ENCODE peak calls at places on chromosomes 6 and 20, in five cellular contexts. One of them, this sample, is unnamed.

GRCh38 chr20:63073738-63074065 is 66.9 kb upstream of the BHLHE23 start:
- DNase-seq in esophagus squamous epithelium: no peak
- DNase-seq in right lobe of liver: peak
- DNase-seq in IMR-90: no peak
- DNase-seq in HCT116: no peak
- DNase-seq in this sample: no peak

GRCh38 chr20:60921021-60921622 is 330.9 kb upstream of the CDH4 start:
- DNase-seq in right lobe of liver: no peak
- DNase-seq in esophagus squamous epithelium: no peak
- DNase-seq in HCT116: no peak
- DNase-seq in IMR-90: peak
- DNase-seq in this sample: no peak

GRCh38 chr6:5961836-5962235 is 44.9 kb downstream of the NRN1 start:
- DNase-seq in right lobe of liver: no peak
- DNase-seq in HCT116: no peak
- DNase-seq in esophagus squamous epithelium: no peak
- DNase-seq in IMR-90: no peak
- DNase-seq in this sample: no peak

GRCh38 chr20:15289337-15289736 is 951.9 kb upstream of the FLRT3 start:
- DNase-seq in IMR-90: no peak
- DNase-seq in HCT116: no peak
- DNase-seq in right lobe of liver: no peak
- DNase-seq in esophagus squamous epithelium: no peak
- DNase-seq in this sample: no peak

GRCh38 chr6:87909849-87910248 is 137.8 kb upstream of the SPACA1 start:
- DNase-seq in IMR-90: peak
- DNase-seq in esophagus squamous epithelium: no peak
- DNase-seq in right lobe of liver: no peak
- DNase-seq in HCT116: no peak
- DNase-seq in this sample: no peak

GRCh38 chr20:49768204-49769124 is 44.2 kb upstream of the SLC9A8 start:
- DNase-seq in IMR-90: peak
- DNase-seq in HCT116: no peak
- DNase-seq in right lobe of liver: peak
- DNase-seq in esophagus squamous epithelium: no peak
- DNase-seq in this sample: no peak

GRCh38 chr6:147633191-147633590 is 124.7 kb downstream of the SAMD5 start:
- DNase-seq in IMR-90: no peak
- DNase-seq in esophagus squamous epithelium: no peak
- DNase-seq in right lobe of liver: no peak
- DNase-seq in HCT116: no peak
- DNase-seq in this sample: no peak

GRCh38 chr6:112883095-112883494 is 536.0 kb downstream of the RFPL4B start:
- DNase-seq in IMR-90: peak
- DNase-seq in esophagus squamous epithelium: no peak
- DNase-seq in HCT116: no peak
- DNase-seq in right lobe of liver: no peak
- DNase-seq in this sample: no peak

GRCh38 chr20:6502219-6502618 is 265.3 kb upstream of the BMP2 start:
- DNase-seq in HCT116: no peak
- DNase-seq in right lobe of liver: no peak
- DNase-seq in IMR-90: no peak
- DNase-seq in esophagus squamous epithelium: no peak
- DNase-seq in this sample: no peak

GRCh38 chr20:25437153-25437581 is 29.7 kb downstream of the GINS1 start:
- DNase-seq in right lobe of liver: no peak
- DNase-seq in HCT116: no peak
- DNase-seq in IMR-90: peak
- DNase-seq in esophagus squamous epithelium: no peak
- DNase-seq in this sample: no peak

GRCh38 chr20:45124365-45124764 is at the start of gene WFDC12:
- DNase-seq in right lobe of liver: no peak
- DNase-seq in esophagus squamous epithelium: no peak
- DNase-seq in HCT116: no peak
- DNase-seq in IMR-90: no peak
- DNase-seq in this sample: no peak

GRCh38 chr6:128736780-128737179 is 146.2 kb upstream of the LAMA2 start:
- DNase-seq in esophagus squamous epithelium: no peak
- DNase-seq in IMR-90: no peak
- DNase-seq in right lobe of liver: no peak
- DNase-seq in HCT116: no peak
- DNase-seq in this sample: no peak

GRCh38 chr6:72968704-72969103 is 256.6 kb downstream of the KHDC1L start:
- DNase-seq in esophagus squamous epithelium: no peak
- DNase-seq in HCT116: peak
- DNase-seq in IMR-90: peak
- DNase-seq in right lobe of liver: no peak
- DNase-seq in this sample: no peak

GRCh38 chr6:154276810-154277577 is 79.6 kb downstream of the IPCEF1 start:
- DNase-seq in HCT116: peak
- DNase-seq in esophagus squamous epithelium: no peak
- DNase-seq in IMR-90: peak
- DNase-seq in right lobe of liver: no peak
- DNase-seq in this sample: peak

GRCh38 chr20:47571426-47571825 is 69.7 kb downstream of the NCOA3 start:
- DNase-seq in HCT116: no peak
- DNase-seq in IMR-90: no peak
- DNase-seq in right lobe of liver: no peak
- DNase-seq in esophagus squamous epithelium: no peak
- DNase-seq in this sample: no peak

GRCh38 chr6:159959165-159959975 is 9.5 kb upstream of the IGF2R start:
- DNase-seq in right lobe of liver: no peak
- DNase-seq in IMR-90: no peak
- DNase-seq in esophagus squamous epithelium: no peak
- DNase-seq in HCT116: no peak
- DNase-seq in this sample: no peak

GRCh38 chr6:93474733-93475179 is 55.4 kb upstream of the EPHA7 start:
- DNase-seq in esophagus squamous epithelium: no peak
- DNase-seq in HCT116: no peak
- DNase-seq in right lobe of liver: no peak
- DNase-seq in IMR-90: no peak
- DNase-seq in this sample: no peak

GRCh38 chr6:84466521-84466920 is 239.1 kb upstream of the CEP162 start:
- DNase-seq in HCT116: peak
- DNase-seq in right lobe of liver: peak
- DNase-seq in IMR-90: peak
- DNase-seq in esophagus squamous epithelium: no peak
- DNase-seq in this sample: peak

GRCh38 chr20:39910536-39910935 is 778.5 kb downstream of the MAFB start:
- DNase-seq in IMR-90: no peak
- DNase-seq in esophagus squamous epithelium: no peak
- DNase-seq in right lobe of liver: peak
- DNase-seq in HCT116: no peak
- DNase-seq in this sample: no peak

GRCh38 chr6:2957696-2958330 is 13.6 kb downstream of the SERPINB6 start:
- DNase-seq in IMR-90: no peak
- DNase-seq in esophagus squamous epithelium: no peak
- DNase-seq in HCT116: no peak
- DNase-seq in right lobe of liver: no peak
- DNase-seq in this sample: no peak

GRCh38 chr20:38685853-38686473 is 38.3 kb upstream of the SLC32A1 start:
- DNase-seq in IMR-90: peak
- DNase-seq in esophagus squamous epithelium: no peak
- DNase-seq in right lobe of liver: peak
- DNase-seq in HCT116: no peak
- DNase-seq in this sample: peak

GRCh38 chr20:36645998-36646397 is at the start of gene SLA2:
- DNase-seq in IMR-90: no peak
- DNase-seq in right lobe of liver: peak
- DNase-seq in HCT116: no peak
- DNase-seq in esophagus squamous epithelium: no peak
- DNase-seq in this sample: no peak

GRCh38 chr6:3762359-3762758 is 10.8 kb upstream of the PXDC1 start:
- DNase-seq in esophagus squamous epithelium: no peak
- DNase-seq in IMR-90: no peak
- DNase-seq in HCT116: no peak
- DNase-seq in right lobe of liver: no peak
- DNase-seq in this sample: no peak

GRCh38 chr20:45323731-45324130 is 15.6 kb upstream of the MATN4 start:
- DNase-seq in right lobe of liver: no peak
- DNase-seq in HCT116: no peak
- DNase-seq in IMR-90: peak
- DNase-seq in esophagus squamous epithelium: no peak
- DNase-seq in this sample: no peak

GRCh38 chr6:108947114-108947854 is 99.1 kb downstream of the ARMC2 start:
- DNase-seq in IMR-90: peak
- DNase-seq in HCT116: no peak
- DNase-seq in right lobe of liver: no peak
- DNase-seq in esophagus squamous epithelium: no peak
- DNase-seq in this sample: no peak

GRCh38 chr6:73394577-73395354 is at the start of gene DDX43:
- DNase-seq in IMR-90: no peak
- DNase-seq in esophagus squamous epithelium: peak
- DNase-seq in right lobe of liver: no peak
- DNase-seq in HCT116: no peak
- DNase-seq in this sample: peak

GRCh38 chr20:51696304-51697118 is 71.7 kb downstream of the ATP9A start:
- DNase-seq in right lobe of liver: no peak
- DNase-seq in esophagus squamous epithelium: no peak
- DNase-seq in IMR-90: no peak
- DNase-seq in HCT116: no peak
- DNase-seq in this sample: no peak

GRCh38 chr6:166877906-166878305 is 78.4 kb downstream of the RNASET2 start:
- DNase-seq in HCT116: peak
- DNase-seq in esophagus squamous epithelium: no peak
- DNase-seq in right lobe of liver: no peak
- DNase-seq in IMR-90: no peak
- DNase-seq in this sample: no peak
- TF ChIP-seq POLR2A in HCT116: no peak
- TF ChIP-seq POLR2A in esophagus squamous epithelium: no peak
- TF ChIP-seq POLR2A in right lobe of liver: no peak
- TF ChIP-seq POLR2A in IMR-90: no peak
- TF ChIP-seq POLR2A in this sample: no peak

DNA sequence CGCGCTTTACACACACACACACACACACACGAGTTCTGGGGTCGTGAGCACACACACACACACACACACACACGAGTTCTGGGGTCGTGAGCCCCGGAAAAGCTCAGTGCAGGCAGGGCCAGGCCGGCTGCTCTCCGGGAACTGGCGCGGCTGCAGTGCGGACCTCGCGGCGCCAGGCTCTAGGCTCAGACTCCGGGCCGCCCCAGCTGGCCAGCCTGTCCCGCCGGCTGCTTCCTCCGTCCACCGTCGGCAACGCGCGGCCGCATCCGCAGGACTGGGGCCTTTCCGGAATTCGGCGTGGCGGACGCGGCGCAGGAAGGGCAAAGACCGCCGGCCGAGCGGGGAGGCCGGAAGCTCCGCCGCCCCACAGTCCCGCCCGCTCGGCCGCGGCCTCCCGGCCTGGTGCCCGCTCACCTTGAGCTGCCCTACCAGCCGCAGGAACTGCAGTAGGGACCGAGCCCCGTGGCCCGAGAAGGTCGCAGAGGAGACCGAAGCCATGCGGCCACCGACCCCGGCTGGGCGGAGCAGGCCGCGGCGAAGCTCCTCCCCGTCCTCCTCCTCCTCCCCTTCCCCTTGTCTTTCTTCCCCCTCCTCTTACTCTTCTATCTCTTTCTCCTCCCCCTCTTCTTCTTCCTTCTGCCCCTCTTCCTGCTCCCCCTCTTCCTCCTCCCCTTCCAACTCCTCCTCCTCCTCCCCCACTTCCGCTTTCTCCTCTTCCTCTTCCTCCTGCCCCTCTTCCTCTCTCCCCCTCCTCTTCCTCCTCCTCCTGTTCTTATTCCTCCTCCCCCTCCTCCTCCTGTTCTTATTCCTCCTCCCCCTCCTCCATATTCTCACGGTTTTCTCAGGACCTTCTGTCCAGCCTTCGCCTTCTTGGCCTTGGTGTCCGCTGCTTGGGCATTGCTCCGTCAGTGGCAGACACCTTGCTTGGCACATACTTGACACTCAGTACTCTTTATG is at the start of gene HDDC2:
- DNase-seq in HCT116: peak
- DNase-seq in esophagus squamous epithelium: peak
- DNase-seq in right lobe of liver: peak
- DNase-seq in IMR-90: peak
- DNase-seq in this sample: peak
- TF ChIP-seq POLR2A in HCT116: peak
- TF ChIP-seq POLR2A in esophagus squamous epithelium: no peak
- TF ChIP-seq POLR2A in right lobe of liver: peak
- TF ChIP-seq POLR2A in IMR-90: peak
- TF ChIP-seq POLR2A in this sample: peak

GRCh38 chr6:127120109-127120786 is 1.8 kb downstream of the RSPO3 start:
- DNase-seq in right lobe of liver: no peak
- DNase-seq in IMR-90: no peak
- DNase-seq in esophagus squamous epithelium: no peak
- DNase-seq in HCT116: no peak
- DNase-seq in this sample: no peak

GRCh38 chr6:127119361-127120108 is 1.1 kb downstream of the RSPO3 start:
- DNase-seq in IMR-90: no peak
- DNase-seq in esophagus squamous epithelium: no peak
- DNase-seq in HCT116: no peak
- DNase-seq in right lobe of liver: peak
- DNase-seq in this sample: no peak

GRCh38 chr6:127120787-127121636 is 2.5 kb downstream of the RSPO3 start:
- DNase-seq in esophagus squamous epithelium: no peak
- DNase-seq in right lobe of liver: peak
- DNase-seq in HCT116: peak
- DNase-seq in IMR-90: peak
- DNase-seq in this sample: peak

GRCh38 chr6:127117979-127118504 is 429 bp upstream of the RSPO3 start:
- DNase-seq in IMR-90: no peak
- DNase-seq in HCT116: no peak
- DNase-seq in esophagus squamous epithelium: no peak
- DNase-seq in right lobe of liver: peak
- DNase-seq in this sample: no peak

DNA sequence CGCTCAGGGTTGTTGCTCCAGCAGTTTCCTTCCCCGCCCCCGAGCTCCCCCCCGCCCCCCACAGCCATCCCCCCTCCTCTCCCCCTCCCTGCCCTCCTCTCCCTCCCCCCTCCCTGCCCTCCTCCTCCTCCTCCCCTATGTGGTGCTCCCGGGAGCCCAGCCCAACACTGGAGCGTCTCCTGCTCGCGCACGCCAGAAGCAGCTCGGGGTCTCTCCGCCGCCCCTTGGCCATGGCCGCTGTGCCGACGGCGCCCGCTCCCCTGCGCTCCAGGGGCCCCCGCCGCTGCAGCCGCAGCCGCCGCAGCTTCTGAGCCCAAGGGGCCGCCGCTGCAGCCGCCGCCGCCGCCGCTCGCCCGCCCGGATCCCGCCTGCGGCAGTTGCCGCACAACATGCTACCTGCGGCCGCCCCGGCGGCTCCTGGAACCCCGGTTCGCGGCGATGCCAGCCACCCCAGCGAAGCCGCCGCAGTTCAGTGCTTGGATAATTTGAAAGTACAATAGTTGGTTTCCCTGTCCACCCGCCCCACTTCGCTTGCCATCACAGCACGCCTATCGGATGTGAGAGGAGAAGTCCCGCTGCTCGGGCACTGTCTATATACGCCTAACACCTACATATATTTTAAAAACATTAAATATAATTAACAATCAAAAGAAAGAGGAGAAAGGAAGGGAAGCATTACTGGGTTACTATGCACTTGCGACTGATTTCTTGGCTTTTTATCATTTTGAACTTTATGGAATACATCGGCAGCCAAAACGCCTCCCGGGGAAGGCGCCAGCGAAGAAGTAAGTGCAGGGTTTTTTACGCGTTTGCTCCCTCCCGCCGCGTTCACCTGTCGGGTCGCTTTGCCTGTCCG is at the start of gene RSPO3:
- DNase-seq in HCT116: no peak
- DNase-seq in IMR-90: peak
- DNase-seq in esophagus squamous epithelium: no peak
- DNase-seq in right lobe of liver: peak
- DNase-seq in this sample: no peak
- TF ChIP-seq POLR2A in HCT116: no peak
- TF ChIP-seq POLR2A in IMR-90: no peak
- TF ChIP-seq POLR2A in esophagus squamous epithelium: no peak
- TF ChIP-seq POLR2A in right lobe of liver: no peak
- TF ChIP-seq POLR2A in this sample: no peak

GRCh38 chr6:12297363-12298016 is 7.3 kb downstream of the EDN1 start:
- DNase-seq in right lobe of liver: no peak
- DNase-seq in IMR-90: no peak
- DNase-seq in esophagus squamous epithelium: no peak
- DNase-seq in HCT116: no peak
- DNase-seq in this sample: no peak
- TF ChIP-seq POLR2A in right lobe of liver: no peak
- TF ChIP-seq POLR2A in IMR-90: no peak
- TF ChIP-seq POLR2A in esophagus squamous epithelium: no peak
- TF ChIP-seq POLR2A in HCT116: no peak
- TF ChIP-seq POLR2A in this sample: no peak